ENCODE peak calls at places on chromosomes 2 and 18, in ten cellular contexts. O, U, D, N, G, X, C, W, M and S are unnamed samples.
A peak's percentile ranks its signal among the peaks of the same experiment; 100 is the strongest.

GRCh38 chr2:234459401-234460009 is 37.4 kb downstream of the ARL4C start:
- DNase-seq in D (no peak), X (no peak), O (no peak), G (no peak), N (no peak), W (no peak), C (no peak), M (peak; percentile 29), U (no peak), S (no peak)

GRCh38 chr2:101047774-101048173 is 45.7 kb downstream of the RPL31 start:
- DNase-seq in C (no peak), O (peak; percentile 58), G (peak; percentile 29), M (no peak), N (no peak), U (no peak), D (no peak), X (no peak), W (no peak), S (no peak)

GRCh38 chr2:75605770-75606535 is 40.6 kb upstream of the MRPL19 start:
- DNase-seq in D (peak; percentile 93), G (no peak), X (no peak), N (no peak), M (no peak), C (no peak), O (peak; percentile 96), W (peak; percentile 46), U (no peak), S (peak; percentile 98)

GRCh38 chr2:16260041-16260440 is 319.7 kb downstream of the MYCN start:
- DNase-seq in W (no peak), X (no peak), N (no peak), C (no peak), D (no peak), O (no peak), U (no peak), M (no peak), G (no peak), S (no peak)

GRCh38 chr2:121095257-121096080 is 189.5 kb downstream of the TFCP2L1 start:
- DNase-seq in M (no peak), G (no peak), C (peak; percentile 79), W (peak; percentile 90), U (peak; percentile 49), O (peak; percentile 78), N (peak; percentile 76), X (peak; percentile 78), D (no peak), S (peak; percentile 20)

GRCh38 chr2:111042772-111043771 is 77.6 kb upstream of the BCL2L11 start:
- DNase-seq in O (no peak), W (no peak), M (no peak), X (no peak), C (no peak), N (no peak), G (no peak), U (no peak), D (no peak), S (no peak)

GRCh38 chr18:60044290-60045006 is 144.7 kb downstream of the PMAIP1 start:
- DNase-seq in U (no peak), X (no peak), W (no peak), O (no peak), D (peak; percentile 37), M (no peak), C (no peak), G (no peak), N (no peak), S (peak; percentile 76)

GRCh38 chr2:240235149-240235803 is 94.8 kb upstream of the OTOS start:
- DNase-seq in G (peak; percentile 19), D (no peak), N (peak; percentile 48), O (no peak), U (no peak), M (no peak), C (peak; percentile 45), W (no peak), X (no peak), S (no peak)

GRCh38 chr2:190213441-190214335 is 105.9 kb downstream of the HIBCH start:
- DNase-seq in M (no peak), W (no peak), X (no peak), O (no peak), G (peak; percentile 25), U (no peak), N (no peak), C (no peak), D (no peak), S (no peak)

GRCh38 chr2:225742487-225742886 is 343.0 kb downstream of the NYAP2 start:
- DNase-seq in N (no peak), D (no peak), U (no peak), O (no peak), X (no peak), C (no peak), W (no peak), G (no peak), M (no peak), S (no peak)

DNA sequence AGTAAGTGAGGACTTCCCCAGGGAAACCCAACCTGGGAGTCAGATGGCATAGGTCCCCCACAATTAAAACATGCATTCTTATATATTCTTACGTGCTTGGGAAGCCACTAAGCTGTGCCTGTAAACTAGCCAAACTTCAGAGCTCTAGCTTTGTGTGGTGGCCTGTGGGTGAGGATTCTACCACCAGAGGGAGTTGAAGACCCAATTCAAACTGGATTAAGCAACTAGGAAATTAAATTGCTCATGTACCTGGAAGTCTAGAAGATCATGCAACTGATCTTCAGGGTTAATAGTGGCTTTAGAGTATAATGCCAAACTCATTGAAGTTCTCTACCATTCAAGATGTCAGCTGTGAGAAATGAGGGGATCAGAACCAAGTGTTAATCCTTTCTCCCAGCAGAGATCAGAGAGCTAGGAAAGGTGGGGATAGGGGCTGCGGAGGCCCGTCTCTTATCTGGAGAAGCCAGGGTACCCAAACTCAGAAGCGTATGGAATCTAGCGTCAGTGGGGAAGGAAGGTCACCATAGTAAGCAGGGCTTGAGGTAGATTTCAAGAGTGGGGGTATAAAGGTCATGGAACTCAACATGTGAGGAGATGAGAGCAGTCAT is 53.2 kb upstream of the CCDC85A start:
- DNase-seq in M (no peak), C (no peak), N (no peak), W (peak; percentile 58), G (no peak), D (peak; percentile 2), X (no peak), O (peak; percentile 76), U (peak; percentile 12), S (no peak)
- TF ChIP-seq CTCF in M (no peak), C (peak; percentile 23), N (no peak), W (peak; percentile 81), G (no peak), D (peak; percentile 79), X (no peak), O (peak; percentile 93), U (peak; percentile 77), S (peak; percentile 68)

DNA sequence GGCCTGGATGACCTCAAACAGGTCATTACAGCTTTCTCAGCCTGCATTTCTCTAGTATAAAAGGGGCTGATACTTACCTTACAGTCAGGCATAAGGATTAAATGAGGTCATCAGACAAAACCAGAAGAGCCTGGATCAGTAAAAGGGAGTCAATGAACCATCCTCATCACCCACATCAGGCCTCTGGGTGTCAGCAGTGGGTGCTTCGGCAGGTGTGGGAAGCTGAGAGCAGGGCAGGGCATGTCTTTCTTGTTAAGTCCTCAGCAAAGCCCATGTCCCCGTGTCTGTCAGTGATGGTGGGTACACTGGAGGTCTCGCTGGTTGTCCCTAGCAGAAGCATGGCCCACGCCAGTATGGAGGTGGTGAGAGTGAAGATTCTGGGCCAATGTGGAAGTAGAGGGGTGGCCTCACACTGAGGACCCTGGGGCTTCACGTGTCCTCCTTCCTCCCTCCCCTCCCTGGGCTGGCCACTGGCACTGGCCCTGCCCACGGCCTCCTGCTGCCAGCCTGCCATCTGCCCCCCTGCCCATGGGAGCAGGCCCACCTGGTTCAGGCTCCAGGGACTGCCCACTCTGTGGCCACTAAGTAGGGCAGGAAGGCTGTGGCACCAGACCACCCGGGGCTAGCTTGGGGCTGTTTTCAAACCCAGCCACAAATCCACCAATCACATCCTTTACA is 4.4 kb downstream of the ADRA2B start:
- DNase-seq in D (no peak), X (no peak), N (no peak), M (no peak), O (no peak), C (peak; percentile 29), W (no peak), G (no peak), U (no peak), S (no peak)
- H3K27ac ChIP-seq in D (no peak overlapping the region), X (no peak overlapping the region), N (no peak overlapping the region), M (no peak overlapping the region), O (peak overlapping the region; percentile 97), C (no peak overlapping the region), W (no peak overlapping the region), G (no peak overlapping the region), U (no peak overlapping the region), S (no peak overlapping the region)

GRCh38 chr2:26010943-26011342 is 22.9 kb upstream of the RAB10 start:
- DNase-seq in O (no peak), U (no peak), W (no peak), M (no peak), C (no peak), D (no peak), N (no peak), X (no peak), G (no peak), S (no peak)
- TF ChIP-seq CTCF in O (no peak), U (no peak), W (no peak), M (no peak), C (no peak), D (no peak), N (no peak), X (no peak), G (no peak), S (peak; percentile 24)

DNA sequence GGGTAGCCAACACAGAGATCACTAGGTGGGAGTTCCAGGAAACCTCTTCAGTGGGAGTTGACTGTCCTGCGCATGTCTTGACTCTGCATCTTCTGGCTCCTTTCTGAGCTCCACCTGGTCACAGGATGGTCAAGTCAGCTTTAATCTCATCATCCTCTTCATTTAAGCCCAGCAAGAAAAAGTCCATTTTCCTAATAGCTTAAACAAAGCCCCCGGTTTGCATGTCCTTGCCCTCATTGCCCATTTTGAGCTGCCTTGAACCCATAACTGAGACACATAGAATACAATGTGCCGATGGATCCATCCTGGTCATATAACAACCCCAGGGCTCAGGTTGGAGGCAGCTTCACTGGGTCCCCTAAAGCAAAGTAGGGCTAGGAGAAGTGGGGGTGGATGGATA is 40.8 kb downstream of the SPATS2L start:
- DNase-seq in O (no peak), G (no peak), M (no peak), W (no peak), U (no peak), C (no peak), D (no peak), X (no peak), N (no peak), S (no peak)
- H3K27ac ChIP-seq in O (no peak overlapping the region), G (no peak overlapping the region), M (no peak overlapping the region), W (peak overlapping the region; percentile 40), U (no peak overlapping the region), C (no peak overlapping the region), D (no peak overlapping the region), X (no peak overlapping the region), N (no peak overlapping the region), S (no peak overlapping the region)

DNA sequence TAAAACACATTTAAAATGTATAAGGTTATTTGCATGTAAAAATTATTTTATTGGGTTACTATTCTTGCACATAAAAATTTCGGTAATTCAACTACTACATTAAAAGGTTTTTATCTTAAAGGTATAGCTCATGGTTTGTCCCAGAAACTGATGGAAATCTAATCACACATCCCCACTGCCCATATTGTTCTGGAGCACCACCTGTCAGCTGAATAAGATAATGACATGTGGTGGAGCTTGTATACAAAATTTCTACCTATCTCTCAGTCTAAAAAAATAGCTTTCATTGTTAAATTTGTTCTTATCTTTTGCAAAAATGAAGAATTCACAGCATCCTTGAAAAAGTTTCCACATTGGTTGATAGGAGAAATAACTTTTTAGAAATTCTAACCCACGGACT is 18.3 kb downstream of the ERBB4 start:
- DNase-seq in C (no peak), D (no peak), U (no peak), M (no peak), O (no peak), W (peak; percentile 31), X (no peak), N (no peak), G (no peak), S (peak; percentile 17)
- TF ChIP-seq CTCF in C (no peak), D (no peak), U (peak; percentile 48), M (no peak), O (no peak), W (peak; percentile 48), X (no peak), N (no peak), G (no peak), S (peak; percentile 67)